ENCODE peak calls at places on chromosomes 3 and 15, in seven cellular contexts. X is M059J; U is neural crest cell; B is NCI-H774; A is stimulated activated CD4-positive, alpha-beta T cell treated with anti-CD3 and anti-CD28 coated beads, Interleukin-2, amount 100 ng/mL, for 24 hours; N is activated CD8-positive, alpha-beta memory T cell treated with anti-CD3 and anti-CD28 coated beads for 48 hours; R is coronary artery. S is an unnamed sample.

GRCh38 chr3:74267126-74267525 is 347.3 kb downstream of the CNTN3 start:
- DNase-seq in X (no peak), A (no peak), U (no peak), B (no peak), N (no peak), R (no peak), S (no peak)

GRCh38 chr15:90465930-90466567 is 63.7 kb upstream of the CRTC3 start:
- DNase-seq in N (no peak), A (no peak), R (no peak), B (no peak), X (peak), U (no peak), S (no peak)

GRCh38 chr3:107283948-107284347 is 93.3 kb upstream of the CCDC54 start:
- DNase-seq in N (no peak), X (no peak), A (no peak), B (no peak), U (no peak), R (no peak), S (no peak)

GRCh38 chr3:110856916-110857315 is 214.7 kb upstream of the NECTIN3 start:
- DNase-seq in R (no peak), A (no peak), N (no peak), X (no peak), B (no peak), U (no peak), S (no peak)

GRCh38 chr3:14235003-14235876 is 56.6 kb downstream of the LSM3 start:
- DNase-seq in N (no peak), R (no peak), X (no peak), B (no peak), A (no peak), U (no peak), S (no peak)

GRCh38 chr3:170947018-170947769 is 38.8 kb upstream of the EIF5A2 start:
- DNase-seq in N (no peak), R (no peak), A (no peak), U (no peak), X (no peak), B (no peak), S (peak)

GRCh38 chr15:76793162-76793561 is 112.0 kb downstream of the SCAPER start:
- DNase-seq in A (no peak), N (no peak), U (no peak), R (no peak), B (no peak), X (no peak), S (no peak)

GRCh38 chr3:14423963-14424362 is 21.6 kb downstream of the SLC6A6 start:
- DNase-seq in N (no peak), A (no peak), X (no peak), R (no peak), B (no peak), U (no peak), S (no peak)

GRCh38 chr3:88219138-88219792 is 69.5 kb downstream of the C3orf38 start:
- DNase-seq in X (peak), A (peak), B (peak), R (no peak), N (no peak), U (peak), S (peak)